ENCODE peak calls at places on chromosome 6, in seven cellular contexts. N, V, T, E, S, B and G are unnamed samples.

GRCh38 chr6:29951882-29952281 is 9.6 kb downstream of the HLA-A start:
- DNase-seq in T (no peak), S (no peak), E (no peak), B (no peak), N (no peak), V (no peak), G (no peak)

GRCh38 chr6:1695546-1696494 is 86.1 kb downstream of the FOXC1 start:
- DNase-seq in E (no peak), N (no peak), B (no peak), T (no peak), V (no peak), S (no peak), G (no peak)

GRCh38 chr6:100022847-100023246 is 28.8 kb upstream of the MCHR2 start:
- DNase-seq in E (no peak), N (no peak), S (no peak), V (no peak), B (no peak), T (no peak), G (no peak)

GRCh38 chr6:111477481-111477938 is 5.5 kb downstream of the REV3L start:
- DNase-seq in V (no peak), S (no peak), E (no peak), B (no peak), T (no peak), N (no peak), G (no peak)

GRCh38 chr6:152750694-152751093 is at the start of gene VIP:
- DNase-seq in T (no peak), S (no peak), E (peak; percentile 68), V (no peak), N (peak; percentile 4), B (no peak), G (no peak)

GRCh38 chr6:116352515-116353471 is 18.0 kb upstream of the DSE start:
- DNase-seq in E (peak; percentile 68), T (peak; percentile 48), V (no peak), B (no peak), N (no peak), S (no peak), G (peak; percentile 81)

GRCh38 chr6:47105469-47106188 is 63.5 kb upstream of the ADGRF1 start:
- DNase-seq in S (no peak), N (no peak), E (no peak), B (no peak), T (no peak), V (no peak), G (no peak)

GRCh38 chr6:154447929-154448328 is 62.6 kb downstream of the CNKSR3 start:
- DNase-seq in B (no peak), S (no peak), V (no peak), N (no peak), T (no peak), E (peak; percentile 47), G (no peak)

GRCh38 chr6:37171141-37171969 is 1.4 kb downstream of the PIM1 start:
- DNase-seq in N (no peak), S (peak; percentile 26), B (no peak), E (peak; percentile 61), V (peak; percentile 82), T (no peak), G (peak; percentile 13)

GRCh38 chr6:89269981-89270380 is 45.1 kb downstream of the GABRR2 start:
- DNase-seq in V (peak; percentile 21), E (no peak), S (no peak), N (no peak), T (no peak), B (no peak), G (no peak)

GRCh38 chr6:159701413-159701999 is 8.5 kb upstream of the SOD2 start:
- DNase-seq in B (no peak), V (no peak), N (peak; percentile 84), E (peak; percentile 95), T (peak; percentile 82), S (no peak), G (peak; percentile 92)

GRCh38 chr6:26270121-26270861 is 94.7 kb upstream of the BTN3A2 start:
- DNase-seq in T (no peak), N (no peak), S (no peak), E (peak; percentile 37), V (no peak), B (no peak), G (no peak)

GRCh38 chr6:19210849-19211590 is 626.1 kb upstream of the ID4 start:
- DNase-seq in E (no peak), V (peak; percentile 71), S (no peak), N (no peak), T (no peak), B (no peak), G (no peak)

GRCh38 chr6:29603930-29604329 is 19.0 kb downstream of the OR2H2 start:
- DNase-seq in B (no peak), S (no peak), E (no peak), V (no peak), T (no peak), N (no peak), G (no peak)

GRCh38 chr6:26273673-26274595 is 91.1 kb upstream of the BTN3A2 start:
- DNase-seq in N (no peak), E (no peak), V (no peak), B (no peak), S (peak; percentile 13), T (no peak), G (no peak)

GRCh38 chr6:137234505-137234863 is 15.3 kb upstream of the IFNGR1 start:
- DNase-seq in S (no peak), V (no peak), B (no peak), T (no peak), E (peak; percentile 46), N (no peak), G (no peak)

GRCh38 chr6:44332585-44332984 is 9.9 kb upstream of the SPATS1 start:
- DNase-seq in S (no peak), V (no peak), N (no peak), T (no peak), B (no peak), E (no peak), G (no peak)

GRCh38 chr6:56255370-56255769 is 8.0 kb upstream of the COL21A1 start:
- DNase-seq in S (no peak), V (no peak), N (no peak), T (no peak), E (no peak), B (peak; percentile 81), G (no peak)

GRCh38 chr6:17600527-17601388 is 656 bp downstream of the FAM8A1 start:
- DNase-seq in E (no peak), B (no peak), T (no peak), S (peak; percentile 43), N (no peak), V (peak; percentile 77), G (no peak)

GRCh38 chr6:104253236-104253635 is 606.5 kb downstream of the HACE1 start:
- DNase-seq in T (no peak), B (no peak), S (no peak), V (no peak), N (no peak), E (no peak), G (no peak)

GRCh38 chr6:7157752-7158616 is 50.2 kb downstream of the RREB1 start:
- DNase-seq in T (no peak), N (no peak), B (no peak), V (no peak), S (no peak), E (no peak), G (no peak)

GRCh38 chr6:14984454-14984853 is 261.4 kb upstream of the JARID2 start:
- DNase-seq in E (peak; percentile 54), B (no peak), V (no peak), T (peak; percentile 3), N (no peak), S (no peak), G (no peak)

GRCh38 chr6:151702851-151703629 is 104.4 kb upstream of the ESR1 start:
- DNase-seq in N (no peak), S (no peak), T (no peak), E (no peak), B (no peak), V (no peak), G (no peak)

GRCh38 chr6:168368063-168368835 is 48.7 kb upstream of the DACT2 start:
- DNase-seq in T (no peak), S (no peak), V (no peak), E (peak; percentile 32), N (no peak), B (no peak), G (peak; percentile 22)

GRCh38 chr6:24949020-24949569 is 13.3 kb upstream of the RIPOR2 start:
- DNase-seq in S (peak; percentile 37), V (no peak), E (no peak), T (no peak), N (no peak), B (no peak), G (no peak)

GRCh38 chr6:117169781-117170281 is 95.5 kb upstream of the VGLL2 start:
- DNase-seq in B (no peak), T (no peak), V (no peak), N (no peak), E (no peak), S (no peak), G (no peak)

GRCh38 chr6:4018194-4019111 is 60.5 kb downstream of the FAM217A start:
- DNase-seq in E (peak; percentile 97), T (peak; percentile 86), B (peak; percentile 83), S (peak; percentile 95), N (peak; percentile 76), V (peak; percentile 97), G (peak; percentile 64)

GRCh38 chr6:104796031-104796785 is 63.5 kb downstream of the HACE1 start:
- DNase-seq in V (no peak), N (no peak), B (no peak), T (no peak), S (no peak), E (no peak), G (no peak)

GRCh38 chr6:98828210-98828798 is 6.1 kb upstream of the POU3F2 start:
- DNase-seq in V (no peak), T (no peak), N (no peak), S (no peak), E (no peak), B (no peak), G (no peak)

GRCh38 chr6:75147512-75147911 is 58.3 kb downstream of the COL12A1 start:
- DNase-seq in S (no peak), N (no peak), T (no peak), E (peak; percentile 47), B (no peak), V (no peak), G (no peak)

GRCh38 chr6:34052918-34053608 is 92.8 kb downstream of the GRM4 start:
- DNase-seq in S (no peak), B (no peak), N (no peak), V (no peak), T (no peak), E (no peak), G (no peak)

GRCh38 chr6:107716688-107717089 is 107.4 kb downstream of the SCML4 start:
- DNase-seq in V (no peak), E (peak; percentile 60), N (no peak), T (no peak), S (peak; percentile 67), B (no peak), G (no peak)

GRCh38 chr6:12335131-12335527 is 45.0 kb downstream of the EDN1 start:
- DNase-seq in T (no peak), E (no peak), S (no peak), V (no peak), B (no peak), N (no peak), G (no peak)

GRCh38 chr6:23106951-23107350 is 537.6 kb downstream of the HDGFL1 start:
- DNase-seq in B (no peak), V (no peak), N (peak; percentile 56), S (no peak), T (peak; percentile 76), E (peak; percentile 75), G (peak; percentile 64)

GRCh38 chr6:37460805-37461204 is 27.8 kb downstream of the CMTR1 start:
- DNase-seq in E (no peak), S (no peak), B (no peak), V (no peak), N (no peak), T (no peak), G (no peak)

GRCh38 chr6:449486-450419 is 58.2 kb downstream of the IRF4 start:
- DNase-seq in T (no peak), V (peak; percentile 55), S (no peak), B (no peak), N (no peak), E (no peak), G (no peak)

GRCh38 chr6:146879406-146880117 is 280.8 kb downstream of the ADGB start:
- DNase-seq in S (no peak), B (no peak), N (no peak), T (no peak), E (no peak), V (no peak), G (no peak)

GRCh38 chr6:35185302-35185681 is 28.5 kb upstream of the SCUBE3 start:
- DNase-seq in S (no peak), B (no peak), E (peak; percentile 69), T (no peak), V (no peak), N (no peak), G (no peak)